ENCODE peak calls at places on chromosomes 1 and 21, in seven cellular contexts. T is heart right ventricle; S is spleen; X is psoas muscle; P is kidney; F is CD8-positive, alpha-beta memory T cell; Z is prostate gland. W is an unnamed sample.

GRCh38 chr1:155128755-155129473 is 1.2 kb downstream of the EFNA1 start:
- DNase-seq in T (peak; percentile 28), S (peak; percentile 71), P (no peak), X (peak; percentile 59), Z (peak; percentile 62), F (no peak), W (no peak)

GRCh38 chr1:109823543-109824348 is 60.0 kb upstream of the EPS8L3 start:
- DNase-seq in P (peak; percentile 89), T (peak; percentile 60), Z (no peak), S (peak; percentile 79), X (peak; percentile 76), F (no peak), W (no peak)

GRCh38 chr1:7786785-7787184 is 2.7 kb downstream of the PER3 start:
- DNase-seq in T (no peak), X (no peak), Z (no peak), S (no peak), P (no peak), F (no peak), W (no peak)

GRCh38 chr1:27314737-27315136 is 7.2 kb upstream of the TMEM222 start:
- DNase-seq in P (no peak), F (no peak), X (no peak), T (no peak), S (peak; percentile 5), Z (no peak), W (no peak)

GRCh38 chr1:223820515-223820858 is 25.3 kb downstream of the TP53BP2 start:
- DNase-seq in X (no peak), T (no peak), Z (no peak), S (no peak), P (no peak), F (no peak), W (no peak)

GRCh38 chr1:161379071-161379470 is 11.4 kb upstream of the CFAP126 start:
- DNase-seq in T (no peak), P (peak; percentile 85), Z (no peak), F (no peak), S (no peak), X (no peak), W (no peak)

GRCh38 chr1:46528297-46528955 is 23.0 kb downstream of the KNCN start:
- DNase-seq in X (no peak), S (no peak), F (no peak), Z (no peak), P (no peak), T (no peak), W (no peak)

GRCh38 chr21:36030581-36031189 is 29.6 kb downstream of the SETD4 start:
- DNase-seq in S (no peak), X (no peak), P (no peak), Z (no peak), T (no peak), F (no peak), W (no peak)

GRCh38 chr1:234238060-234238459 is 135.2 kb upstream of the COA6 start:
- DNase-seq in S (no peak), F (no peak), P (no peak), T (no peak), X (no peak), Z (no peak), W (no peak)

GRCh38 chr21:34836103-34836932 is 167.5 kb downstream of the CLIC6 start:
- DNase-seq in P (peak; percentile 82), Z (no peak), S (no peak), X (peak; percentile 85), T (no peak), F (no peak), W (peak; percentile 88)

GRCh38 chr1:25573591-25573930 is 30.2 kb downstream of the LDLRAP1 start:
- DNase-seq in P (peak; percentile 86), T (no peak), Z (no peak), F (no peak), X (no peak), S (no peak), W (no peak)

GRCh38 chr1:21064057-21064456 is 112.6 kb downstream of the EIF4G3 start:
- DNase-seq in S (no peak), F (no peak), P (no peak), T (no peak), Z (no peak), X (no peak), W (no peak)

GRCh38 chr21:38234395-38235142 is 22.2 kb upstream of the KCNJ15 start:
- DNase-seq in P (no peak), F (no peak), T (no peak), S (no peak), Z (peak; percentile 93), X (no peak), W (peak; percentile 71)

GRCh38 chr1:156413310-156414246 is 44.6 kb downstream of the RHBG start:
- DNase-seq in X (peak; percentile 38), F (no peak), T (no peak), Z (no peak), S (no peak), P (no peak), W (no peak)

GRCh38 chr1:1628656-1629429 is 3.1 kb upstream of the MMP23B start:
- DNase-seq in Z (no peak), X (peak; percentile 45), T (no peak), F (peak; percentile 41), S (peak; percentile 90), P (peak; percentile 80), W (peak; percentile 61)

GRCh38 chr1:209659909-209660308 is 7.7 kb upstream of the LAMB3 start:
- DNase-seq in X (no peak), S (no peak), Z (no peak), F (no peak), P (no peak), T (no peak), W (no peak)

GRCh38 chr1:67726224-67726623 is 41.2 kb downstream of the GADD45A start:
- DNase-seq in P (no peak), F (no peak), X (no peak), S (no peak), T (no peak), Z (no peak), W (no peak)

GRCh38 chr1:170351368-170351946 is 180.5 kb upstream of the GORAB start:
- DNase-seq in T (no peak), S (no peak), Z (no peak), P (no peak), F (no peak), X (no peak), W (no peak)

GRCh38 chr1:2834741-2835564 is 33.5 kb upstream of the TTC34 start:
- DNase-seq in Z (no peak), F (no peak), P (peak; percentile 64), T (no peak), X (no peak), S (no peak), W (peak; percentile 43)

GRCh38 chr1:2836333-2836970 is 35.0 kb upstream of the TTC34 start:
- DNase-seq in Z (no peak), S (no peak), X (no peak), F (no peak), P (peak; percentile 45), T (no peak), W (peak; percentile 34)

GRCh38 chr1:2837823-2838222 is 36.3 kb upstream of the TTC34 start:
- DNase-seq in F (no peak), Z (no peak), X (no peak), T (no peak), S (no peak), P (peak; percentile 22), W (no peak)

GRCh38 chr1:2835650-2836159 is 34.2 kb upstream of the TTC34 start:
- DNase-seq in X (no peak), T (no peak), S (no peak), Z (no peak), P (peak; percentile 60), F (no peak), W (peak; percentile 34)

DNA sequence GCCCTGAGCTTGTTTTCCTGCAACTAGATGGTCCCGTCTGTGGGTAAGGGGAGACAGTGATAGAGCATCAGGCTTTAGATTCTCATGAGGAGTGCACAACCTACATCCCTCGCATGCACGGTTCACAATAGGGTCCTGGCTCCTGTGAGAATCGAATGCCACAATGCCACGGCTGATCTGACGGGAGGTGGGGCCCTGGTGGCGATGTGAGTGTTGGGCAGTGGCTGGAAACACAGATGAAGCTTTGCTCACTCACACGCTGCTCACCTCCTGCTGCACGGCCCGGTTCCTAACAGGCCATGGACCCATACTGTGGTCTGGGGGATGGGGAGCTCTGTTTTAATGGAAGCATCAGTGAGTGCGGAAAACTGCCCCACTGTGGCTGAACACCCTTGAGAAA is 35.8 kb upstream of the TTC34 start:
- DNase-seq in S (no peak), T (no peak), F (no peak), X (no peak), P (peak; percentile 32), Z (no peak), W (peak; percentile 43)
- H3K9me3 ChIP-seq in S (peaks cover 4% of the 10 kb centered on the region), T (no peaks in the 10 kb centered on the region), F (no peaks in the 10 kb centered on the region), X (no peaks in the 10 kb centered on the region), P (no peaks in the 10 kb centered on the region), Z (no peaks in the 10 kb centered on the region), W (no peaks in the 10 kb centered on the region)

GRCh38 chr21:44434936-44435635 is 20.2 kb upstream of the LRRC3 start:
- DNase-seq in F (no peak), X (peak; percentile 38), P (peak; percentile 54), T (no peak), S (peak; percentile 62), Z (no peak), W (no peak)

GRCh38 chr21:44437371-44437695 is 18.0 kb upstream of the LRRC3 start:
- DNase-seq in Z (no peak), P (peak; percentile 12), S (no peak), T (peak; percentile 3), F (no peak), X (peak; percentile 11), W (no peak)

GRCh38 chr21:44436958-44437357 is 18.4 kb upstream of the LRRC3 start:
- DNase-seq in X (peak; percentile 35), P (peak; percentile 45), T (peak; percentile 4), Z (no peak), S (peak; percentile 44), F (no peak), W (peak; percentile 23)

GRCh38 chr21:44434568-44434925 is 20.8 kb upstream of the LRRC3 start:
- DNase-seq in T (no peak), X (peak; percentile 19), P (peak; percentile 70), S (peak; percentile 53), Z (no peak), F (no peak), W (no peak)

DNA sequence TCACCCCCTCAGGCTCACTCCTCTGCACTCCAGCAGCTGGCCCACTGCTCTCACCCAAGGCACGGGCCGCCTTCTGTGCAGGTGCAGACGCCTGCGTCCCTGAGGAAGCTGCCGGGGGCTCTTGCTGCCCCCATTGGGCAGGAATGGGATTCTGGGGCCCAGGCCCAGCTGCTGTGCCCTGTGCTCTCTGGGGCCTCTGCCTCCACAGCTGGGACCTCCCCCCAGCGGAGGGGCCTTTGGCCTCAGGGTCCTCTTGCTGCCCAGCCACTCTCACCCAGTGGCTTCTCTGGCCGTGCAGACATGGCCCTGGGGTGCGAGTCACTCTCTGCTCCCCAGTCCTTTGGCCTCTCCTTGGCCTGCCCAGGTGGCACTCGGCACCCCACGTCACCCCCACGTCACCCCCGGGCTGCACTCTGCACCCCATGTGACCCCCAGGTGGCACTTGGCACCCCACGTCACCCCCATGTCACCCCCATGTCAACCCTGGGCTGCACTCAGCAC is 19.1 kb upstream of the LRRC3 start:
- DNase-seq in P (peak; percentile 55), S (peak; percentile 61), X (peak; percentile 23), T (peak; percentile 5), F (no peak), Z (no peak), W (no peak)
- H3K9me3 ChIP-seq in P (no peaks in the 10 kb centered on the region), S (peaks cover 5% of the 10 kb centered on the region), X (no peaks in the 10 kb centered on the region), T (no peaks in the 10 kb centered on the region), F (no peaks in the 10 kb centered on the region), Z (no peaks in the 10 kb centered on the region), W (no peaks in the 10 kb centered on the region)

GRCh38 chr1:152168535-152168868 is 9.5 kb upstream of the RPTN start:
- DNase-seq in X (no peak), P (no peak), F (no peak), S (no peak), T (no peak), Z (no peak), W (no peak)
- H3K9me3 ChIP-seq in X (no peaks in the 10 kb centered on the region), P (no peaks in the 10 kb centered on the region), F (no peaks in the 10 kb centered on the region), S (no peaks in the 10 kb centered on the region), T (no peaks in the 10 kb centered on the region), Z (no peaks in the 10 kb centered on the region), W (no peaks in the 10 kb centered on the region)

GRCh38 chr21:45957986-45958610 is 23.5 kb upstream of the COL6A1 start:
- DNase-seq in S (no peak), X (no peak), Z (no peak), P (peak; percentile 70), F (no peak), T (peak; percentile 41), W (no peak)
- H3K9me3 ChIP-seq in S (peaks cover 22% of the 10 kb centered on the region), X (no peaks in the 10 kb centered on the region), Z (no peaks in the 10 kb centered on the region), P (no peaks in the 10 kb centered on the region), F (no peaks in the 10 kb centered on the region), T (no peaks in the 10 kb centered on the region), W (no peaks in the 10 kb centered on the region)